ENCODE peak calls at places on chromosome 1, in eight cellular contexts. One of them, this sample, is unnamed.

GRCh38 chr1:44907909-44908308 is 64.9 kb upstream of the PTCH2 start:
- ATAC-seq in heart right ventricle: no peak
- ATAC-seq in lower lobe of right lung: no peak
- ATAC-seq in upper lobe of right lung: no peak
- ATAC-seq in left cardiac atrium: no peak
- ATAC-seq in natural killer cell: no peak
- ATAC-seq in heart left ventricle: peak; percentile 34
- ATAC-seq in activated CD8-positive, alpha-beta T cell treated with anti-CD3 and anti-CD28 coated beads, Interleukin-2, amount 10 ng/mL, durations not matched to agents 7 days and 5 days: no peak
- ATAC-seq in this sample: no peak

GRCh38 chr1:87588445-87588844 is 259.8 kb downstream of the LMO4 start:
- ATAC-seq in heart right ventricle: no peak
- ATAC-seq in lower lobe of right lung: no peak
- ATAC-seq in upper lobe of right lung: peak; percentile 46
- ATAC-seq in left cardiac atrium: no peak
- ATAC-seq in natural killer cell: no peak
- ATAC-seq in heart left ventricle: no peak
- ATAC-seq in activated CD8-positive, alpha-beta T cell treated with anti-CD3 and anti-CD28 coated beads, Interleukin-2, amount 10 ng/mL, durations not matched to agents 7 days and 5 days: no peak
- ATAC-seq in this sample: peak; percentile 92

GRCh38 chr1:206734499-206735142 is 36.0 kb upstream of the IL19 start:
- ATAC-seq in heart right ventricle: peak; percentile 14
- ATAC-seq in lower lobe of right lung: peak; percentile 62
- ATAC-seq in upper lobe of right lung: peak; percentile 65
- ATAC-seq in left cardiac atrium: peak; percentile 24
- ATAC-seq in natural killer cell: peak; percentile 49
- ATAC-seq in heart left ventricle: peak; percentile 37
- ATAC-seq in activated CD8-positive, alpha-beta T cell treated with anti-CD3 and anti-CD28 coated beads, Interleukin-2, amount 10 ng/mL, durations not matched to agents 7 days and 5 days: peak; percentile 28
- ATAC-seq in this sample: peak; percentile 67

GRCh38 chr1:221449801-221450470 is 292.0 kb downstream of the DUSP10 start:
- ATAC-seq in heart right ventricle: no peak
- ATAC-seq in lower lobe of right lung: no peak
- ATAC-seq in upper lobe of right lung: no peak
- ATAC-seq in left cardiac atrium: no peak
- ATAC-seq in natural killer cell: no peak
- ATAC-seq in heart left ventricle: no peak
- ATAC-seq in activated CD8-positive, alpha-beta T cell treated with anti-CD3 and anti-CD28 coated beads, Interleukin-2, amount 10 ng/mL, durations not matched to agents 7 days and 5 days: no peak
- ATAC-seq in this sample: no peak

GRCh38 chr1:229507951-229508822 is at the start of gene NUP133:
- ATAC-seq in heart right ventricle: peak; percentile 99
- ATAC-seq in lower lobe of right lung: peak; percentile 99
- ATAC-seq in upper lobe of right lung: peak; percentile 99
- ATAC-seq in left cardiac atrium: peak; percentile 99
- ATAC-seq in natural killer cell: peak; percentile 96
- ATAC-seq in heart left ventricle: peak; percentile 100
- ATAC-seq in activated CD8-positive, alpha-beta T cell treated with anti-CD3 and anti-CD28 coated beads, Interleukin-2, amount 10 ng/mL, durations not matched to agents 7 days and 5 days: peak; percentile 95
- ATAC-seq in this sample: peak; percentile 98

GRCh38 chr1:29900086-29900485 is 663.8 kb downstream of the PTPRU start:
- ATAC-seq in heart right ventricle: peak; percentile 69
- ATAC-seq in lower lobe of right lung: no peak
- ATAC-seq in upper lobe of right lung: no peak
- ATAC-seq in left cardiac atrium: peak; percentile 35
- ATAC-seq in natural killer cell: no peak
- ATAC-seq in heart left ventricle: peak; percentile 70
- ATAC-seq in activated CD8-positive, alpha-beta T cell treated with anti-CD3 and anti-CD28 coated beads, Interleukin-2, amount 10 ng/mL, durations not matched to agents 7 days and 5 days: no peak
- ATAC-seq in this sample: no peak

GRCh38 chr1:188425687-188426086 is 1596.9 kb downstream of the PLA2G4A start:
- ATAC-seq in heart right ventricle: no peak
- ATAC-seq in lower lobe of right lung: no peak
- ATAC-seq in upper lobe of right lung: no peak
- ATAC-seq in left cardiac atrium: no peak
- ATAC-seq in natural killer cell: no peak
- ATAC-seq in heart left ventricle: no peak
- ATAC-seq in activated CD8-positive, alpha-beta T cell treated with anti-CD3 and anti-CD28 coated beads, Interleukin-2, amount 10 ng/mL, durations not matched to agents 7 days and 5 days: no peak
- ATAC-seq in this sample: no peak

GRCh38 chr1:51693420-51694144 is 76.7 kb downstream of the OSBPL9 start:
- ATAC-seq in heart right ventricle: no peak
- ATAC-seq in lower lobe of right lung: no peak
- ATAC-seq in upper lobe of right lung: no peak
- ATAC-seq in left cardiac atrium: no peak
- ATAC-seq in natural killer cell: no peak
- ATAC-seq in heart left ventricle: peak; percentile 26
- ATAC-seq in activated CD8-positive, alpha-beta T cell treated with anti-CD3 and anti-CD28 coated beads, Interleukin-2, amount 10 ng/mL, durations not matched to agents 7 days and 5 days: no peak
- ATAC-seq in this sample: no peak

GRCh38 chr1:24588573-24588972 is 32.7 kb downstream of the NCMAP start:
- ATAC-seq in heart right ventricle: no peak
- ATAC-seq in lower lobe of right lung: no peak
- ATAC-seq in upper lobe of right lung: no peak
- ATAC-seq in left cardiac atrium: no peak
- ATAC-seq in natural killer cell: no peak
- ATAC-seq in heart left ventricle: no peak
- ATAC-seq in activated CD8-positive, alpha-beta T cell treated with anti-CD3 and anti-CD28 coated beads, Interleukin-2, amount 10 ng/mL, durations not matched to agents 7 days and 5 days: no peak
- ATAC-seq in this sample: no peak

GRCh38 chr1:21773585-21773984 is 9.4 kb downstream of the USP48 start:
- ATAC-seq in heart right ventricle: no peak
- ATAC-seq in lower lobe of right lung: no peak
- ATAC-seq in upper lobe of right lung: no peak
- ATAC-seq in left cardiac atrium: no peak
- ATAC-seq in natural killer cell: peak; percentile 69
- ATAC-seq in heart left ventricle: no peak
- ATAC-seq in activated CD8-positive, alpha-beta T cell treated with anti-CD3 and anti-CD28 coated beads, Interleukin-2, amount 10 ng/mL, durations not matched to agents 7 days and 5 days: peak; percentile 66
- ATAC-seq in this sample: peak; percentile 65

This sample was measured in stimulated activated memory B cell treated with anti-CD40 and anti-IgM and Interleukin-4, amounts not matched to agents 10 μg/mL and 1 μg/mL and 100 μg/mL, for 72 hours.